ENCODE peak calls at places on chromosomes 5 and 9, in four cellular contexts. P is nephron progenitor cell, S is H9, L is endothelial cell of umbilical vein. E is an unnamed sample.

GRCh38 chr5:32814620-32815019 is 103.5 kb downstream of the NPR3 start:
- DNase-seq in P (no peak), S (no peak), L (no peak), E (no peak)

GRCh38 chr9:120916573-120916972 is 10.0 kb downstream of the TRAF1 start:
- DNase-seq in P (no peak), S (no peak), L (no peak), E (no peak)

GRCh38 chr9:133888048-133888778 is 103.9 kb downstream of the VAV2 start:
- DNase-seq in P (no peak), S (no peak), L (no peak), E (peak)

GRCh38 chr5:138141734-138142133 is 2.5 kb upstream of the NME5 start:
- DNase-seq in P (no peak), S (no peak), L (no peak), E (no peak)

GRCh38 chr9:116027096-116027495 is 126.5 kb upstream of the PAPPA start:
- DNase-seq in P (no peak), S (no peak), L (no peak), E (no peak)

GRCh38 chr5:133524597-133524996 is 87.7 kb downstream of the FSTL4 start:
- DNase-seq in P (no peak), S (no peak), L (no peak), E (no peak)

GRCh38 chr5:54229041-54229780 is 81.2 kb downstream of the ARL15 start:
- DNase-seq in P (peak), S (peak), L (peak), E (peak)

GRCh38 chr9:137294091-137294683 is 7.9 kb downstream of the NRARP start:
- DNase-seq in P (no peak), S (peak), L (peak), E (no peak)

GRCh38 chr5:92019376-92019990 is 636.4 kb upstream of the ARRDC3 start:
- DNase-seq in P (no peak), S (no peak), L (no peak), E (no peak)

GRCh38 chr5:83764101-83764500 is 43.4 kb upstream of the HAPLN1 start:
- DNase-seq in P (no peak), S (no peak), L (no peak), E (no peak)

GRCh38 chr9:18726546-18726945 is 252.6 kb downstream of the ADAMTSL1 start:
- DNase-seq in P (no peak), S (no peak), L (no peak), E (no peak)

GRCh38 chr9:127574089-127574921 is 37.8 kb upstream of the STXBP1 start:
- DNase-seq in P (no peak), S (no peak), L (no peak), E (no peak)

GRCh38 chr9:124358617-124359016 is 56.6 kb downstream of the PSMB7 start:
- DNase-seq in P (no peak), S (no peak), L (no peak), E (no peak)

GRCh38 chr9:100309992-100310391 is 42.8 kb downstream of the TEX10 start:
- DNase-seq in P (no peak), S (no peak), L (no peak), E (no peak)

GRCh38 chr5:25516136-25516535 is 871.4 kb upstream of the CDH10 start:
- DNase-seq in P (no peak), S (no peak), L (no peak), E (no peak)

DNA sequence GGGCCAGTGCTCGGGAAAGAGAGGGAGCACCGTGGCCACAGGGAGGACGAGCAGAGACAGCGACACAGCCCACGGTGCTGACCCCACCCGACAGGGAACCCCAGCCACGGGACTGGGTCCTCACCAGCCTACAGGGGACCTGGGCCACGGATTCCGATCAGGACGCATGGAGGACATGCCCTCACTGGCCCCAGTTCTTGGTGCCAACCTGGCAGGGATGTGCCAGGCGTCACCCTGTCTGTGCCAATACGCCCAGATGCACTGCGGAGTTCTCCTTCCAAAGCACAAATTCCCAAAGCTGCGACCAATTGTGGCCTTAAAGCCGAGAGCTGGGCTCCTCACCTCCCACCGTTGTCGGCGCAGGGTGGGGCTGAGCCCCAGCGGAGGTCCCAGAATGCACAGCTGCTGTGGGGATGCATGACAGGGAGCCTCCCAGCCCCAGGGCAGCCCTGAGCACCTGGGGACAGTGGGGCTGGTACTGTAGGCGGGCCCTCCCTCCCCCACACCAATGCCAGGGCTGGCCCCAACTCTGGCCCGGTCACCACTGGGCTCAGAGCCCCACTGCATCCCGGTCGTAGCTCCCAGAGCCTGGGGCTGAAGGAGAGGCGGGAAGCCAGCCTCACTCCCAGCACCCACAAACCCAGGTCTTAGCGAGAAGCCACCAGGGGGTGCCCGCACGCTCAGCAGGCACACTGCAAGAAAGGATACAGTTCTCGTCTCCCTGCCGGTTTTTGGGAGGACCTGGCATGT is 44.2 kb downstream of the NKD2 start:
- DNase-seq in P (no peak), S (no peak), L (no peak), E (peak)
- TF ChIP-seq CTCF in P (no peak), S (no peak), L (no peak), E (no peak)

DNA sequence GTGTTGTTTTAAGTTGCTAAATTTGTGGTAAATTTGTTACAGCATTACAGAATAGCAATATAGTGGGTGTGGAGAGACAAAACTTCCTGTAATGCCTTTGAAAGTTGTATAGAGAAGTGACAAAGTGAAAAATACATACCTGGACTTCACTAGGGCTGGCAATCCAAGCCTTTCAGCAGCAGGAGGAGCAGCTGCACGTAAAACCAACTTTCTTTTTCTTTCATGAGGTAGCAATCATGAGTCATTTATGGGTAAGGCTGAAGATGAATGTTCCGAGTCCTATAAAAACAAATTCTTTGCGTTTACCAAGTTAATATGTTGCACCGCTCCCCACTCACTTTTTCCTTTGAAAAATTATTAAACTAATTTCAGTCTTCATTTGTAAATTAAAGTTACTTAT is 1138.2 kb downstream of the TAF11L14 start:
- DNase-seq in P (no peak), S (no peak), L (no peak), E (no peak)
- TF ChIP-seq CTCF in P (no peak), S (peak), L (no peak), E (no peak)

GRCh38 chr9:109993250-109993978 is 213.4 kb downstream of the PALM2AKAP2 start:
- DNase-seq in P (no peak), S (no peak), L (no peak), E (no peak)
- TF ChIP-seq CTCF in P (no peak), S (no peak), L (no peak), E (no peak)

GRCh38 chr5:117805058-117805457 is 1183.3 kb downstream of the DTWD2 start:
- DNase-seq in P (no peak), S (peak), L (no peak), E (no peak)

GRCh38 chr5:117794847-117795246 is 1193.5 kb downstream of the DTWD2 start:
- DNase-seq in P (no peak), S (no peak), L (no peak), E (no peak)

GRCh38 chr5:117803533-117803932 is 1184.8 kb downstream of the DTWD2 start:
- DNase-seq in P (no peak), S (no peak), L (no peak), E (no peak)

GRCh38 chr5:117801583-117801982 is 1186.8 kb downstream of the DTWD2 start:
- DNase-seq in P (no peak), S (no peak), L (no peak), E (no peak)

DNA sequence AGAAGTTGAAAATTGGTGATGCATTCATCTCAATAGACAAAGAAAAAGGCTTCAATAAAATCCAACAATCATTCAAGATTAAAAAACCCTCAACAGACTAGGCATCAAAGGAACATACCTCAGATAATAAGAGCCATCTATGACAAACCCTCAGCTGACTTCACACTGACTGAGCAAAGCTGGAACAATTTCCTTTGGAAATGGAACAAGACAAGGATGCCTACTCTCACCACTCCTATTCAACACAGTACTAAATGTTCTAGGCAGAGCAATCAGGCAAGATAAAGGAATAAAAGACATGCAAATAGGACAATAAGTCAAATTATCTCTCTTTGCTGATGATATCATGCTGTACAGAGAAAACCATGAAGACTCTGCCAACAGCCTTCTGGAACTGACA is 1188.1 kb downstream of the DTWD2 start:
- DNase-seq in P (no peak), S (no peak), L (no peak), E (no peak)
- TF ChIP-seq CTCF in P (no peak), S (no peak), L (no peak), E (no peak)

GRCh38 chr5:139392324-139392677 is 2.6 kb upstream of the MZB1 start:
- DNase-seq in P (no peak), S (no peak), L (no peak), E (no peak)

GRCh38 chr5:139391570-139392323 is 2.0 kb upstream of the MZB1 start:
- DNase-seq in P (no peak), S (no peak), L (no peak), E (no peak)

GRCh38 chr5:139393497-139394122 is 1.3 kb downstream of the PROB1 start:
- DNase-seq in P (no peak), S (no peak), L (no peak), E (no peak)

GRCh38 chr5:139394123-139394653 is 716 bp downstream of the PROB1 start:
- DNase-seq in P (peak), S (peak), L (peak), E (peak)

DNA sequence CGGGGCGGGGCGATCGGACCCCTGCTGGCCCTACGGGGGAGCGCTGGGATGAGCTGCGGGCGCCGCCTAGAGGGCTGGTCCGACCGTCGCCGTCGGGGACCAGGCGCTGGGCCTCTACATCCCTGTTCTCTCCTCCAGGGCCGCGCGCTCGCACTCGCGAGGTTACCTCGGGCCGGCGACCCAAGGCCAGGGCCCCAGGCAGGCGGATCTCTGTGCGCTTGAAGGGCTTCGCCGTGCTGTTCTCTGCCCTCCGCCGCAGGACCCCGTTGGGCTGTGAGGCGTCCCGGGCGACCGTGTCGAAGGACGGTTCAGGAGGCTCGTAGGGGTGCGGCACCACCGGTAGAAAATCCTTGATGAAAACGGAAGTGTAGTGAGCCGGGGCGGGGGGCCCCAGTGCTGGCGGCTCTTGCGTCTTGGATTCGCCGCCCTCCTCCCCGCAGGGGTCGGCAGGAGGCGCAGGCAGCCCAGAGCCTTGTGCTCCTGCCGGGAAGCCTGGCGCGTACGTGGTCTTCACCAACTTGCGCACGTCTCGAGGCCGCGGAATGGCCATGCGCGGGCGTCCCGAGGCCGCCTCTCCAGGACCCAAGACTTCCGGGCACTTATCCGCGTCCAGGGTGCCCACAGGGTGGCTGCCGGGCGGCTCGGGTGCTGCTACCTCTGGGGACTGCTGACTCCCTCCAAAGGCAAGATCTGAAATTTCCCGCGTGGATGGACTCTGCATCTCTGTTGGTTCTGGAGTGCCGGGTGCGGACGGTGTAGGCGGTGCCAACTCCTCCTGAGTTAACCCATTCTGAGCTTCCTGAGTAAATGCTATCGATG is 2.0 kb downstream of the PROB1 start:
- DNase-seq in P (peak), S (peak), L (peak), E (peak)
- TF ChIP-seq CTCF in P (peak), S (peak), L (peak), E (peak)

DNA sequence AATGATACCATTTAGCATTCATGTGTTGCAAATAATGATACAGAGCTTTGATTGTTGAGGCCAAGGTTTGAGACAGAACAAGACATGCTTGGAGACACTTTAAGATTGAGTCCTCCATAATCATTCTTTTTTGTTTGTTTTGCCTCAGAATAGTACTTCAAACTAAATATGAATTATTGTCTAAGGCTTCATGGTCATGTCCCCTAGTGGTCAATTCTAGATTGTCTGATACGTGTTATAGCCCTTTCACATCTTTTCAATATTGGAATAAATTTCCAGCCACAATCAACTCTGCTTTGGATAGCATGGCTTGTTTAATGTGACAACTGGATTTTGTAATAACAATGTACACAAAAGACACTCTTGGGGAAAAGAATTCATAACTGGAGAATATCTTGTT is 64.2 kb downstream of the PRLR start:
- DNase-seq in P (no peak), S (no peak), L (no peak), E (no peak)
- TF ChIP-seq CTCF in P (peak), S (no peak), L (no peak), E (peak)

DNA sequence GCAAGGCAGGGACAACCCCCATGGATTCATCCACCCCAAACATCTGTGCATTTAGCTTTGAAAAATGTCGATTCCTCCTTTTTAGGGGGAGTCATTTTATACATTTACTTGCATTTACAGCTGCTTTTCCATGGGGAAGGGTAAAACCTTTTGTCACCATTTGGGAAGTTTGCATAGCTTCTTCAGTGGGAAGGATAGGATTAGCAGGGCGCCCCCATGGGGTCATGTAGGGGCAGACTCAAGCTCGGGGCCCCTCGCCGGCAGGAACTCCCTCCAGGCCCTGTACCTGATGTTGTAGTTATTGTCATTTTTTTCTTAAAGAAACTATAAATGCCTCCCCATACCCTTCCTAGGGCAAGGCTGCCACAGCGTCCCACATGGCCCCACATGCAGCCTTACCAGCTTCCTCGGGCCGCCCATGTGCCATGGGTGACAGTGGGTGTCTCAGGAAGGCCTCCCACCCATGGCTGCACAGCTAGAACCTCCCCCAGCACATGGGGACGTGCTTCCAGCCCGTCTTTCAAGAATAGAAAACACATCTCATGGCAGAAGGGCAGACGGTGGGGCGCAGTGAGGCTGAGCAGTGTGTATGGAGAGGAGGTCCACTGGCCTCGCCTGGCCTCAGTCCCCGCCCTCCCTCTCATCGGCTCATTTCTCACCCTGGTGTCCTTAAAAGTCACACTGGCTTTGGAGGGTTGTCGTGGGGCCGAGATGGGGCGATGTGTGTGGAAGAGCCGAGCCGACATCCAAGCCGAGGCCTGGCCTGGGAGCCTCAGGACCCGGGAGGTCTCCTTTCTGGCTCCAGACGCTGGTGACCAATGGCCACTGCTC is 76.1 kb upstream of the OTULINL start:
- DNase-seq in P (no peak), S (no peak), L (no peak), E (no peak)
- TF ChIP-seq CTCF in P (no peak), S (peak), L (peak), E (no peak)